ENCODE peak calls at places on chromosomes 13 and 19, in five cellular contexts. One of them, this sample, is unnamed.

GRCh38 chr19:4866595-4867424 is 657 bp downstream of the PLIN3 start:
- DNase-seq in fibroblast of lung: peak; percentile 48
- DNase-seq in GM23338: peak; percentile 79
- DNase-seq in cardiac fibroblast: peak; percentile 53
- DNase-seq in neural crest cell: peak; percentile 34
- DNase-seq in this sample: peak; percentile 52

GRCh38 chr19:50835785-50836542 is 2.6 kb upstream of the KLK15 start:
- DNase-seq in GM23338: peak; percentile 83
- DNase-seq in neural crest cell: peak; percentile 83
- DNase-seq in cardiac fibroblast: peak; percentile 58
- DNase-seq in fibroblast of lung: peak; percentile 44
- DNase-seq in this sample: peak; percentile 95

GRCh38 chr13:112995395-112996091 is 26.5 kb downstream of the MCF2L start:
- DNase-seq in neural crest cell: no peak
- DNase-seq in fibroblast of lung: no peak
- DNase-seq in cardiac fibroblast: no peak
- DNase-seq in GM23338: no peak
- DNase-seq in this sample: no peak

GRCh38 chr13:93982189-93982918 is 497.1 kb downstream of the DCT start:
- DNase-seq in fibroblast of lung: no peak
- DNase-seq in cardiac fibroblast: no peak
- DNase-seq in neural crest cell: no peak
- DNase-seq in GM23338: no peak
- DNase-seq in this sample: no peak

GRCh38 chr13:59120297-59120843 is 1043.4 kb downstream of the DIAPH3 start:
- DNase-seq in GM23338: no peak
- DNase-seq in fibroblast of lung: peak; percentile 82
- DNase-seq in neural crest cell: no peak
- DNase-seq in cardiac fibroblast: peak; percentile 15
- DNase-seq in this sample: no peak

GRCh38 chr19:55473613-55474012 is 2.8 kb upstream of the ZNF628 start:
- DNase-seq in neural crest cell: no peak
- DNase-seq in GM23338: no peak
- DNase-seq in fibroblast of lung: peak; percentile 42
- DNase-seq in cardiac fibroblast: no peak
- DNase-seq in this sample: no peak

GRCh38 chr13:49616688-49617065 is 11.6 kb upstream of the ARL11 start:
- DNase-seq in GM23338: no peak
- DNase-seq in fibroblast of lung: no peak
- DNase-seq in neural crest cell: no peak
- DNase-seq in cardiac fibroblast: no peak
- DNase-seq in this sample: no peak

GRCh38 chr19:13965926-13966683 is 13.8 kb downstream of the DCAF15 start:
- DNase-seq in neural crest cell: no peak
- DNase-seq in GM23338: no peak
- DNase-seq in fibroblast of lung: no peak
- DNase-seq in cardiac fibroblast: no peak
- DNase-seq in this sample: no peak

GRCh38 chr19:53892981-53893325 is 11.0 kb downstream of the PRKCG start:
- DNase-seq in neural crest cell: no peak
- DNase-seq in cardiac fibroblast: no peak
- DNase-seq in GM23338: peak; percentile 87
- DNase-seq in fibroblast of lung: no peak
- DNase-seq in this sample: peak; percentile 56

GRCh38 chr13:48125794-48126228 is 30.9 kb upstream of the MED4 start:
- DNase-seq in fibroblast of lung: peak; percentile 61
- DNase-seq in neural crest cell: no peak
- DNase-seq in GM23338: no peak
- DNase-seq in cardiac fibroblast: peak; percentile 91
- DNase-seq in this sample: no peak

GRCh38 chr19:55041627-55042343 is 3.7 kb upstream of the GP6 start:
- DNase-seq in cardiac fibroblast: no peak
- DNase-seq in GM23338: no peak
- DNase-seq in neural crest cell: no peak
- DNase-seq in fibroblast of lung: no peak
- DNase-seq in this sample: no peak

GRCh38 chr19:48513289-48514122 is 1.9 kb upstream of the LMTK3 start:
- DNase-seq in cardiac fibroblast: peak; percentile 74
- DNase-seq in GM23338: peak; percentile 98
- DNase-seq in neural crest cell: peak; percentile 63
- DNase-seq in fibroblast of lung: peak; percentile 61
- DNase-seq in this sample: peak; percentile 72

GRCh38 chr19:27660428-27660827 is 1552.5 kb downstream of the UQCRFS1 start:
- DNase-seq in neural crest cell: no peak
- DNase-seq in GM23338: no peak
- DNase-seq in cardiac fibroblast: no peak
- DNase-seq in fibroblast of lung: no peak
- DNase-seq in this sample: no peak

GRCh38 chr13:20495087-20496023 is 30.3 kb downstream of the CRYL1 start:
- DNase-seq in GM23338: peak; percentile 75
- DNase-seq in cardiac fibroblast: peak; percentile 82
- DNase-seq in neural crest cell: peak; percentile 57
- DNase-seq in fibroblast of lung: peak; percentile 50
- DNase-seq in this sample: peak; percentile 64

GRCh38 chr19:40245506-40246128 is 19.1 kb upstream of the CCNP start:
- DNase-seq in fibroblast of lung: no peak
- DNase-seq in neural crest cell: no peak
- DNase-seq in GM23338: no peak
- DNase-seq in cardiac fibroblast: no peak
- DNase-seq in this sample: no peak

GRCh38 chr13:99743079-99743478 is 228.5 kb downstream of the ZIC5 start:
- DNase-seq in cardiac fibroblast: no peak
- DNase-seq in neural crest cell: no peak
- DNase-seq in fibroblast of lung: no peak
- DNase-seq in GM23338: no peak
- DNase-seq in this sample: no peak

GRCh38 chr13:87259479-87260083 is 411.6 kb upstream of the SLITRK5 start:
- DNase-seq in GM23338: peak; percentile 77
- DNase-seq in cardiac fibroblast: no peak
- DNase-seq in fibroblast of lung: no peak
- DNase-seq in neural crest cell: peak; percentile 15
- DNase-seq in this sample: peak; percentile 41

GRCh38 chr13:72061613-72062012 is 194.6 kb upstream of the DACH1 start:
- DNase-seq in GM23338: no peak
- DNase-seq in neural crest cell: no peak
- DNase-seq in cardiac fibroblast: no peak
- DNase-seq in fibroblast of lung: no peak
- DNase-seq in this sample: no peak

GRCh38 chr19:39070888-39071287 is 13.3 kb upstream of the ACP7 start:
- DNase-seq in GM23338: no peak
- DNase-seq in cardiac fibroblast: no peak
- DNase-seq in fibroblast of lung: peak; percentile 18
- DNase-seq in neural crest cell: no peak
- DNase-seq in this sample: no peak

GRCh38 chr13:108561152-108561551 is 68.3 kb upstream of the MYO16 start:
- DNase-seq in neural crest cell: no peak
- DNase-seq in cardiac fibroblast: no peak
- DNase-seq in fibroblast of lung: no peak
- DNase-seq in GM23338: no peak
- DNase-seq in this sample: no peak

GRCh38 chr19:16200038-16200775 is 2.5 kb downstream of the AP1M1 start:
- DNase-seq in cardiac fibroblast: peak; percentile 75
- DNase-seq in GM23338: peak; percentile 21
- DNase-seq in fibroblast of lung: no peak
- DNase-seq in neural crest cell: no peak
- DNase-seq in this sample: no peak

GRCh38 chr13:65959305-65959704 is 1270.8 kb downstream of the PCDH9 start:
- DNase-seq in cardiac fibroblast: peak; percentile 12
- DNase-seq in neural crest cell: no peak
- DNase-seq in GM23338: no peak
- DNase-seq in fibroblast of lung: peak; percentile 23
- DNase-seq in this sample: no peak

GRCh38 chr13:80224468-80224867 is 116.5 kb downstream of the SPRY2 start:
- DNase-seq in fibroblast of lung: peak; percentile 78
- DNase-seq in cardiac fibroblast: peak; percentile 43
- DNase-seq in GM23338: no peak
- DNase-seq in neural crest cell: no peak
- DNase-seq in this sample: no peak

GRCh38 chr13:99374994-99375805 is 68.0 kb upstream of the GPR183 start:
- DNase-seq in neural crest cell: no peak
- DNase-seq in cardiac fibroblast: no peak
- DNase-seq in fibroblast of lung: no peak
- DNase-seq in GM23338: no peak
- DNase-seq in this sample: no peak

GRCh38 chr19:11767633-11768133 is 883 bp downstream of the ZNF441 start:
- DNase-seq in GM23338: peak; percentile 19
- DNase-seq in fibroblast of lung: peak; percentile 32
- DNase-seq in cardiac fibroblast: peak; percentile 40
- DNase-seq in neural crest cell: no peak
- DNase-seq in this sample: peak; percentile 21

GRCh38 chr13:101452519-101453485 is at the start of gene ITGBL1:
- DNase-seq in neural crest cell: no peak
- DNase-seq in fibroblast of lung: no peak
- DNase-seq in GM23338: no peak
- DNase-seq in cardiac fibroblast: peak; percentile 7
- DNase-seq in this sample: no peak

DNA sequence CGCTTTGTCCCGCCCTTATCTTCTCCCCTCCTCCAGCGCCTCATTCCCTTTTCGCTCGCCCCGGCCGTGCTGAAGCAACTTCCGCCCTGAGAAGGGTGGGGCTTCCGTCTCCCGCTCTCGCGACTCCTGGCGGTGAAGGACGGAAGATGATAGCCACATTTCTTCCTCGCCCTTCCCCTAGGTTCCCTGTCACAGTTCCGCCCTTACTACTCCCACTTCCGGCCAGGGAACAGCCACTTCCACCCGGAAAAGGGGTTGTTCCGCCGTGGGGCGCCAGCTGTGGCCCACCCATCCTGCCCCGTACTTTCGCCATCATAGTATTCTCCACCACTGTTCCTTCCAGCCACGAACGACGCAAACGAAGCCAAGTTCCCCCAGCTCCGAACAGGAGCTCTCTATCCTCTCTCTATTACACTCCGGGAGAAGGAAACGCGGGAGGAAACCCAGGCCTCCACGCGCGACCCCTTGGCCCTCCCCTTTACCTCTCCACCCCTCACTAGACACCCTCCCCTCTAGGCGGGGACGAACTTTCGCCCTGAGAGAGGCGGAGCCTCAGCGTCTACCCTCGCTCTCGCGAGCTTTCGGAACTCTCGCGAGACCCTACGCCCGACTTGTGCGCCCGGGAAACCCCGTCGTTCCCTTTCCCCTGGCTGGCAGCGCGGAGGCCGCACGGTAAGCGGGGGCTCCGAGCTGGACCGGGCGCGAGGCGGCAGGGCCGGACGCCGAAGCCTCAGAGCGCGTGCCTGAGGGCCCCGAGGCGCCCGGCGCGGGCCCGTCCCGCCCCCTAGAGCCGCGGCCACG is at the start of gene RPS19:
- DNase-seq in fibroblast of lung: peak; percentile 97
- DNase-seq in GM23338: peak; percentile 99
- DNase-seq in neural crest cell: peak; percentile 99
- DNase-seq in cardiac fibroblast: peak; percentile 99
- DNase-seq in this sample: peak; percentile 98
- TF ChIP-seq CTCF in fibroblast of lung: peak; percentile 46
- TF ChIP-seq CTCF in GM23338: peak; percentile 30
- TF ChIP-seq CTCF in neural crest cell: peak; percentile 69
- TF ChIP-seq CTCF in cardiac fibroblast: peak; percentile 62
- TF ChIP-seq CTCF in this sample: peak; percentile 57

DNA sequence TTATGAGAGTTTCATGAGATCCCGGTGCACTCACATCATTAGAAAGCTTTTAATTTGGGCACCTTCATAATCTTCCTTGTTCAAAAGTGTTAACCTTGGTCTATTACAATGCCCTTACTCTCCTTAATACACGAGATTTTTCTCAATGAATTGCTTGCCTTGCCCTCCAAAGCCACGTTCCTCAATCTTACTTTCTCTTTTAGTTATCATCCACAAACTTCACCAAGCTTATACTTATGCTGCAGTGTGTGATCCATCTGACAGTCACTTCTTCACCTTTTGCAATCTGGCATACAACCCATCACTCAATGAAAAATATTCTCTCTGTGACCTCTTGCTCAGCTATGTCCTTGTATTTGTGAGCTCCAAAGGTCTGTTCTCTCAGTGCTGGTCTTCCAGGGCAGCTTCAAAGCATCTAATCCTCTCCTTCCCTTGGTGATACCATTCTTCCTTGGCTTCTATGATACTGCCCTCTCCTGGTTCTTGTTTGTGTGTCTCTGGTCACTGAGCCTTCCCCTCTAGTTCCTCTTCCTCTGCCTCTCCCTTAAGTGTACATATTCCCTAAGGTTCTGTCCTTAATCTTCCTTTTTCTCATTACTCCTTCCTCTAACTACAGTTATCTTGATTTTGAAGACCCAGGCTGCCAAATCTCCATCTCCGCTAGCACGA is 202.2 kb upstream of the STARD13 start:
- DNase-seq in cardiac fibroblast: peak; percentile 68
- DNase-seq in neural crest cell: no peak
- DNase-seq in GM23338: peak; percentile 38
- DNase-seq in fibroblast of lung: no peak
- DNase-seq in this sample: no peak
- TF ChIP-seq CTCF in cardiac fibroblast: peak; percentile 78
- TF ChIP-seq CTCF in neural crest cell: no peak
- TF ChIP-seq CTCF in GM23338: peak; percentile 47
- TF ChIP-seq CTCF in fibroblast of lung: peak; percentile 72
- TF ChIP-seq CTCF in this sample: no peak

GRCh38 chr13:44739539-44739938 is 163.4 kb upstream of the TSC22D1 start:
- DNase-seq in neural crest cell: no peak
- DNase-seq in fibroblast of lung: no peak
- DNase-seq in cardiac fibroblast: no peak
- DNase-seq in GM23338: no peak
- DNase-seq in this sample: no peak

GRCh38 chr13:44738463-44738862 is 162.3 kb upstream of the TSC22D1 start:
- DNase-seq in GM23338: no peak
- DNase-seq in fibroblast of lung: no peak
- DNase-seq in neural crest cell: no peak
- DNase-seq in cardiac fibroblast: no peak
- DNase-seq in this sample: no peak

GRCh38 chr13:44735806-44736205 is 159.7 kb upstream of the TSC22D1 start:
- DNase-seq in cardiac fibroblast: no peak
- DNase-seq in fibroblast of lung: no peak
- DNase-seq in GM23338: no peak
- DNase-seq in neural crest cell: no peak
- DNase-seq in this sample: no peak

GRCh38 chr13:44734204-44734707 is 158.1 kb upstream of the TSC22D1 start:
- DNase-seq in neural crest cell: no peak
- DNase-seq in fibroblast of lung: peak; percentile 64
- DNase-seq in cardiac fibroblast: peak; percentile 70
- DNase-seq in GM23338: no peak
- DNase-seq in this sample: no peak

DNA sequence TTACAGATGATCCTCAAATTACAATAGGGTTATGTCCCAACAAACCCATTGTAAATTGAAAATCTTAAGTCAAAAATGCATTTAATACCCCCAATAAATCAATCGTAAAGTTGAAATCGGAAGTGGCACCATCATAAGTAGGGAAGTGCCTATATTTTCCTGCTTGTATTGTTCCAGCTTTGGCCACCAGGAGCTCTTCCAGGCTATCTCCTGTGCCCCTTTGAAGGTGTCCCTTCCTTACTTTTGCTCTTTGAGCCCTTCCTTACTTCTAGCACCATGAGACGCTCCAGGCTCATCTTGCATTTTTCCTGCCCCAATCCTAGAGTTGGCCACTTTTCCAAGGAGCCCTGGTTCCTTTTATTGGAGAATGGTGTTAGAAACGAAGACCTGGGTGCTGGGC is 163.0 kb upstream of the TSC22D1 start:
- DNase-seq in neural crest cell: no peak
- DNase-seq in cardiac fibroblast: no peak
- DNase-seq in GM23338: peak; percentile 42
- DNase-seq in fibroblast of lung: no peak
- DNase-seq in this sample: no peak
- TF ChIP-seq CTCF in neural crest cell: no peak
- TF ChIP-seq CTCF in cardiac fibroblast: peak; percentile 23
- TF ChIP-seq CTCF in GM23338: peak; percentile 47
- TF ChIP-seq CTCF in fibroblast of lung: no peak
- TF ChIP-seq CTCF in this sample: no peak

GRCh38 chr19:29467824-29468401 is 57.9 kb upstream of the VSTM2B start:
- DNase-seq in GM23338: peak; percentile 69
- DNase-seq in fibroblast of lung: no peak
- DNase-seq in cardiac fibroblast: peak; percentile 35
- DNase-seq in neural crest cell: no peak
- DNase-seq in this sample: peak; percentile 27
- TF ChIP-seq CTCF in GM23338: peak; percentile 62
- TF ChIP-seq CTCF in fibroblast of lung: no peak
- TF ChIP-seq CTCF in cardiac fibroblast: peak; percentile 32
- TF ChIP-seq CTCF in neural crest cell: peak; percentile 51
- TF ChIP-seq CTCF in this sample: peak; percentile 53